ENCODE peak calls at places on chromosomes 12 and 14, in eight cellular contexts. Z is caudate nucleus; R is stimulated activated CD8-positive, alpha-beta memory T cell treated with anti-CD3 and anti-CD28 coated beads, Interleukin-15, amount 100 ng/mL, for 48 hours; S is AG08395; G is Right ventricle myocardium superior; H is small intestine; L is substantia nigra; J is kidney glomerular epithelial cell. A is an unnamed sample.

GRCh38 chr12:75560167-75560566 is 48.8 kb upstream of the KRR1 start:
- DNase-seq in G (no peak), J (peak), L (no peak), R (no peak), Z (no peak), S (peak), H (peak), A (peak)

GRCh38 chr14:24337144-24337823 is 2.4 kb upstream of the ADCY4 start:
- DNase-seq in S (no peak), R (no peak), J (no peak), L (no peak), H (no peak), G (no peak), Z (no peak), A (no peak)

GRCh38 chr12:29574500-29574899 is 77.0 kb upstream of the OVCH1 start:
- DNase-seq in G (no peak), R (no peak), H (peak), Z (no peak), J (no peak), S (no peak), L (no peak), A (no peak)

GRCh38 chr12:65568517-65568916 is 255.8 kb upstream of the HMGA2 start:
- DNase-seq in G (no peak), J (peak), S (no peak), R (no peak), L (no peak), Z (no peak), H (no peak), A (peak)

GRCh38 chr12:17763365-17763764 is 326.6 kb downstream of the RERGL start:
- DNase-seq in J (no peak), G (no peak), H (no peak), Z (no peak), R (no peak), L (no peak), S (no peak), A (no peak)

GRCh38 chr14:38145142-38145541 is 62.6 kb upstream of the SSTR1 start:
- DNase-seq in H (no peak), R (no peak), J (no peak), Z (no peak), S (no peak), G (no peak), L (no peak), A (no peak)

GRCh38 chr12:81468206-81468605 is 290.9 kb downstream of the PPFIA2 start:
- DNase-seq in J (no peak), H (no peak), Z (peak), G (no peak), R (no peak), S (peak), L (no peak), A (peak)

GRCh38 chr12:52791271-52792184 is 4.4 kb downstream of the KRT3 start:
- DNase-seq in L (no peak), H (no peak), S (no peak), R (no peak), J (no peak), Z (no peak), G (no peak), A (no peak)

GRCh38 chr12:18468521-18469075 is 207.3 kb downstream of the PIK3C2G start:
- DNase-seq in R (no peak), L (no peak), H (no peak), S (peak), J (peak), G (no peak), Z (no peak), A (no peak)

GRCh38 chr12:124923906-124924734 is 9.7 kb upstream of the UBC start:
- DNase-seq in R (no peak), J (no peak), G (no peak), L (no peak), H (no peak), S (peak), Z (no peak), A (peak)

GRCh38 chr14:103519043-103519836 is 3.4 kb downstream of the CKB start:
- DNase-seq in Z (no peak), S (no peak), R (no peak), G (peak), L (no peak), H (no peak), J (peak), A (no peak)

GRCh38 chr14:100102156-100102785 is 37.0 kb downstream of the EVL start:
- DNase-seq in R (no peak), J (no peak), L (no peak), H (no peak), Z (no peak), G (no peak), S (no peak), A (no peak)

GRCh38 chr14:63737582-63738006 is 9.7 kb upstream of the SGPP1 start:
- DNase-seq in Z (no peak), L (no peak), R (no peak), J (no peak), S (no peak), H (no peak), G (no peak), A (no peak)

GRCh38 chr14:100538566-100539318 is 48.5 kb downstream of the BEGAIN start:
- DNase-seq in J (no peak), S (no peak), R (no peak), Z (no peak), H (no peak), L (no peak), G (peak), A (no peak)

GRCh38 chr12:17333287-17333686 is 727.3 kb upstream of the LMO3 start:
- DNase-seq in Z (peak), R (no peak), H (no peak), S (no peak), G (no peak), J (no peak), L (no peak), A (no peak)

GRCh38 chr12:85835810-85836715 is at the start of gene RASSF9:
- DNase-seq in L (peak), S (peak), H (peak), Z (no peak), G (peak), R (no peak), J (peak), A (peak)

GRCh38 chr12:83476006-83476405 is 789.3 kb downstream of the TMTC2 start:
- DNase-seq in Z (no peak), S (no peak), R (no peak), L (no peak), J (no peak), G (no peak), H (no peak), A (no peak)

GRCh38 chr12:123106640-123107359 is 44.1 kb downstream of the PITPNM2 start:
- DNase-seq in J (no peak), S (no peak), G (peak), H (peak), L (no peak), Z (no peak), R (peak), A (no peak)

GRCh38 chr12:20711846-20712245 is 16.7 kb downstream of the SLCO1C1 start:
- DNase-seq in G (no peak), R (no peak), L (no peak), Z (no peak), S (no peak), H (no peak), J (no peak), A (no peak)

GRCh38 chr14:92252291-92252690 is 70.7 kb upstream of the SLC24A4 start:
- DNase-seq in J (no peak), H (no peak), R (no peak), S (no peak), L (peak), G (no peak), Z (peak), A (no peak)

GRCh38 chr12:121697093-121697698 is 15.4 kb upstream of the TMEM120B start:
- DNase-seq in J (peak), G (no peak), Z (no peak), R (no peak), S (peak), L (no peak), H (peak), A (no peak)

GRCh38 chr14:22715890-22716289 is 50.6 kb upstream of the OXA1L start:
- DNase-seq in Z (no peak), G (no peak), S (no peak), R (no peak), J (no peak), H (no peak), L (no peak), A (no peak)

GRCh38 chr12:105418821-105419291 is 88.4 kb downstream of the C12orf75 start:
- DNase-seq in R (no peak), G (no peak), H (no peak), S (peak), Z (no peak), L (no peak), J (peak), A (no peak)

GRCh38 chr12:1529862-1530591 is 64.4 kb downstream of the FBXL14 start:
- DNase-seq in L (no peak), R (no peak), S (peak), Z (no peak), J (no peak), G (peak), H (no peak), A (no peak)

GRCh38 chr12:90028620-90029051 is 320.0 kb upstream of the ATP2B1 start:
- DNase-seq in J (peak), G (no peak), R (no peak), H (no peak), Z (no peak), L (no peak), S (peak), A (no peak)